ENCODE peak calls at places on chromosomes 6 and 20, in six cellular contexts. One of them, this sample, is unnamed.

GRCh38 chr6:53979468-53980067 is 131.7 kb upstream of the MLIP start:
- DNase-seq in IMR-90: peak
- DNase-seq in trophoblast cell: no peak
- DNase-seq in mesenchymal stem cell: peak
- DNase-seq in mesendoderm: peak
- DNase-seq in neuronal stem cell: peak
- DNase-seq in this sample: no peak

GRCh38 chr20:54351371-54352136 is 123.8 kb upstream of the DOK5 start:
- DNase-seq in neuronal stem cell: no peak
- DNase-seq in trophoblast cell: no peak
- DNase-seq in mesendoderm: no peak
- DNase-seq in mesenchymal stem cell: no peak
- DNase-seq in IMR-90: no peak
- DNase-seq in this sample: no peak

GRCh38 chr6:145036848-145037567 is 698.3 kb downstream of the EPM2A start:
- DNase-seq in IMR-90: peak
- DNase-seq in mesenchymal stem cell: peak
- DNase-seq in mesendoderm: no peak
- DNase-seq in neuronal stem cell: no peak
- DNase-seq in trophoblast cell: peak
- DNase-seq in this sample: no peak

GRCh38 chr6:15439410-15440022 is 193.6 kb downstream of the JARID2 start:
- DNase-seq in mesendoderm: peak
- DNase-seq in IMR-90: no peak
- DNase-seq in neuronal stem cell: peak
- DNase-seq in mesenchymal stem cell: peak
- DNase-seq in trophoblast cell: no peak
- DNase-seq in this sample: no peak

GRCh38 chr20:4563534-4563933 is 158.2 kb upstream of the PRND start:
- DNase-seq in mesendoderm: peak
- DNase-seq in neuronal stem cell: peak
- DNase-seq in mesenchymal stem cell: peak
- DNase-seq in IMR-90: peak
- DNase-seq in trophoblast cell: no peak
- DNase-seq in this sample: peak

GRCh38 chr6:137271245-137272183 is 52.3 kb upstream of the IFNGR1 start:
- DNase-seq in neuronal stem cell: peak
- DNase-seq in mesendoderm: peak
- DNase-seq in IMR-90: peak
- DNase-seq in mesenchymal stem cell: peak
- DNase-seq in trophoblast cell: peak
- DNase-seq in this sample: no peak

GRCh38 chr6:46051962-46052361 is 36.3 kb upstream of the CLIC5 start:
- DNase-seq in mesendoderm: no peak
- DNase-seq in neuronal stem cell: no peak
- DNase-seq in mesenchymal stem cell: peak
- DNase-seq in IMR-90: no peak
- DNase-seq in trophoblast cell: no peak
- DNase-seq in this sample: no peak

GRCh38 chr6:166112580-166112979 is 55.1 kb downstream of the TBXT start:
- DNase-seq in trophoblast cell: peak
- DNase-seq in IMR-90: peak
- DNase-seq in neuronal stem cell: no peak
- DNase-seq in mesendoderm: no peak
- DNase-seq in mesenchymal stem cell: peak
- DNase-seq in this sample: no peak

GRCh38 chr20:9955646-9956045 is 79.1 kb upstream of the ANKEF1 start:
- DNase-seq in trophoblast cell: no peak
- DNase-seq in neuronal stem cell: no peak
- DNase-seq in mesendoderm: no peak
- DNase-seq in mesenchymal stem cell: no peak
- DNase-seq in IMR-90: no peak
- DNase-seq in this sample: no peak

GRCh38 chr20:6184086-6184485 is 61.3 kb upstream of the FERMT1 start:
- DNase-seq in mesenchymal stem cell: no peak
- DNase-seq in trophoblast cell: no peak
- DNase-seq in mesendoderm: peak
- DNase-seq in IMR-90: no peak
- DNase-seq in neuronal stem cell: no peak
- DNase-seq in this sample: no peak

GRCh38 chr20:4794846-4795245 is 73.1 kb downstream of the PRND start:
- DNase-seq in IMR-90: no peak
- DNase-seq in mesenchymal stem cell: no peak
- DNase-seq in trophoblast cell: no peak
- DNase-seq in mesendoderm: no peak
- DNase-seq in neuronal stem cell: no peak
- DNase-seq in this sample: no peak

GRCh38 chr6:168397011-168397410 is 44.0 kb upstream of the SMOC2 start:
- DNase-seq in neuronal stem cell: no peak
- DNase-seq in trophoblast cell: no peak
- DNase-seq in mesenchymal stem cell: no peak
- DNase-seq in IMR-90: no peak
- DNase-seq in mesendoderm: no peak
- DNase-seq in this sample: no peak
- H3K4ac ChIP-seq in neuronal stem cell: no peak
- H3K4ac ChIP-seq in trophoblast cell: no peak
- H3K4ac ChIP-seq in mesenchymal stem cell: no peak
- H3K4ac ChIP-seq in IMR-90: no peak
- H3K4ac ChIP-seq in mesendoderm: no peak
- H3K4ac ChIP-seq in this sample: no peak

GRCh38 chr20:50193851-50194830 is 3.5 kb downstream of the CEBPB start:
- DNase-seq in mesendoderm: peak
- DNase-seq in trophoblast cell: peak
- DNase-seq in mesenchymal stem cell: peak
- DNase-seq in neuronal stem cell: no peak
- DNase-seq in IMR-90: peak
- DNase-seq in this sample: no peak
- H3K4ac ChIP-seq in mesendoderm: no peak
- H3K4ac ChIP-seq in trophoblast cell: peak
- H3K4ac ChIP-seq in mesenchymal stem cell: peak
- H3K4ac ChIP-seq in neuronal stem cell: no peak
- H3K4ac ChIP-seq in IMR-90: peak
- H3K4ac ChIP-seq in this sample: no peak

GRCh38 chr20:61626412-61626811 is 374.4 kb downstream of the CDH4 start:
- DNase-seq in mesenchymal stem cell: no peak
- DNase-seq in trophoblast cell: no peak
- DNase-seq in mesendoderm: no peak
- DNase-seq in IMR-90: no peak
- DNase-seq in neuronal stem cell: no peak
- DNase-seq in this sample: no peak
- H3K4ac ChIP-seq in mesenchymal stem cell: no peak
- H3K4ac ChIP-seq in trophoblast cell: no peak
- H3K4ac ChIP-seq in mesendoderm: no peak
- H3K4ac ChIP-seq in IMR-90: no peak
- H3K4ac ChIP-seq in neuronal stem cell: no peak
- H3K4ac ChIP-seq in this sample: no peak

GRCh38 chr20:38343107-38343797 is 3.0 kb upstream of the LBP start:
- DNase-seq in mesenchymal stem cell: peak
- DNase-seq in trophoblast cell: no peak
- DNase-seq in mesendoderm: no peak
- DNase-seq in IMR-90: peak
- DNase-seq in neuronal stem cell: no peak
- DNase-seq in this sample: no peak
- H3K4ac ChIP-seq in mesenchymal stem cell: no peak
- H3K4ac ChIP-seq in trophoblast cell: no peak
- H3K4ac ChIP-seq in mesendoderm: no peak
- H3K4ac ChIP-seq in IMR-90: peak
- H3K4ac ChIP-seq in neuronal stem cell: no peak
- H3K4ac ChIP-seq in this sample: no peak

GRCh38 chr20:62066983-62067433 is 1.3 kb upstream of the TAF4 start:
- DNase-seq in trophoblast cell: no peak
- DNase-seq in mesendoderm: peak
- DNase-seq in IMR-90: no peak
- DNase-seq in mesenchymal stem cell: no peak
- DNase-seq in neuronal stem cell: no peak
- DNase-seq in this sample: peak

GRCh38 chr20:62063981-62064787 is 1.5 kb downstream of the TAF4 start:
- DNase-seq in trophoblast cell: peak
- DNase-seq in neuronal stem cell: peak
- DNase-seq in mesenchymal stem cell: peak
- DNase-seq in IMR-90: no peak
- DNase-seq in mesendoderm: peak
- DNase-seq in this sample: peak

GRCh38 chr20:62066339-62066982 is 780 bp upstream of the TAF4 start:
- DNase-seq in neuronal stem cell: peak
- DNase-seq in mesendoderm: peak
- DNase-seq in IMR-90: no peak
- DNase-seq in trophoblast cell: peak
- DNase-seq in mesenchymal stem cell: peak
- DNase-seq in this sample: peak

GRCh38 chr20:62064788-62065668 is 653 bp downstream of the TAF4 start:
- DNase-seq in mesenchymal stem cell: no peak
- DNase-seq in neuronal stem cell: no peak
- DNase-seq in mesendoderm: no peak
- DNase-seq in trophoblast cell: no peak
- DNase-seq in IMR-90: no peak
- DNase-seq in this sample: no peak

DNA sequence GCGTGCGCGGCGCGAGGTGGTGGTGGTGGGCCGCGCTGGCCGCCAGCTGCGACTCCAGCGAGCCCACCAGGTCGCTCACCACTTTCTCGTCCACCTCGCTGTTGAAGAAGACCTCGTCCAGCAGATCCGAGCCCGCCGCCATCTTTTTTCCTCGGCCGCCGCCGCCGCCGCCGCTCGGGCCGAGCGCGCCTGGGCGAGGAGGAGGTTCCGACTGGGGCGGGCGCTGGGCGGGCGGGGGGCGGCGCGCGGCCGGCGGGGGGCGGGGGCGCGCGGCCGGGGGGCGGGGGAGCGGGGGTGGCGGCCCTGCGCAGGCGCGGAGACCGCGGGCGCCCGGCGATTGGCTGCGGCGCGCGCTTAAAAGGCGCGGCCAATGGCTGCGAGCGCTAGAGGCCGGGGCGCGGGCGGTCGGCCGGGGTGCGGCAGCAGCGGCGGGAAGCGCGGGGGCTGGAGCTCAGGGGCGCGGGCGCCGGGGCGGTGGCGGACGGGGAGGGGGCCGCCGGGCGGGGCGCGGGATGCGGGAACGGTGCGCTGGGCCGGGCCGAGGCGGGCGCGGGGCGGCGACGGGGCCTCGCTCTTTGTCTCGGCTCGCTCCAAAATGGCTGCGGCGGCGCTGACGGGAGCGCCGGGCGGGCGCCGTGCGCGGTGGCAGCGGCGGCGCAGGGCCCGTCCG is at the start of gene TAF4:
- DNase-seq in IMR-90: peak
- DNase-seq in mesendoderm: peak
- DNase-seq in neuronal stem cell: peak
- DNase-seq in trophoblast cell: peak
- DNase-seq in mesenchymal stem cell: peak
- DNase-seq in this sample: peak
- H3K4ac ChIP-seq in IMR-90: peak
- H3K4ac ChIP-seq in mesendoderm: peak
- H3K4ac ChIP-seq in neuronal stem cell: no peak
- H3K4ac ChIP-seq in trophoblast cell: peak
- H3K4ac ChIP-seq in mesenchymal stem cell: peak
- H3K4ac ChIP-seq in this sample: no peak

GRCh38 chr6:37074053-37074827 is 68.8 kb downstream of the FGD2 start:
- DNase-seq in IMR-90: peak
- DNase-seq in trophoblast cell: no peak
- DNase-seq in neuronal stem cell: no peak
- DNase-seq in mesenchymal stem cell: peak
- DNase-seq in mesendoderm: no peak
- DNase-seq in this sample: no peak

GRCh38 chr6:37082390-37082789 is 76.9 kb downstream of the FGD2 start:
- DNase-seq in mesenchymal stem cell: no peak
- DNase-seq in neuronal stem cell: no peak
- DNase-seq in trophoblast cell: no peak
- DNase-seq in mesendoderm: no peak
- DNase-seq in IMR-90: no peak
- DNase-seq in this sample: no peak

GRCh38 chr6:37081042-37081607 is 75.7 kb downstream of the FGD2 start:
- DNase-seq in mesendoderm: no peak
- DNase-seq in mesenchymal stem cell: no peak
- DNase-seq in IMR-90: no peak
- DNase-seq in trophoblast cell: no peak
- DNase-seq in neuronal stem cell: no peak
- DNase-seq in this sample: no peak

GRCh38 chr6:37078814-37079213 is 73.4 kb downstream of the FGD2 start:
- DNase-seq in trophoblast cell: no peak
- DNase-seq in IMR-90: no peak
- DNase-seq in mesendoderm: no peak
- DNase-seq in neuronal stem cell: no peak
- DNase-seq in mesenchymal stem cell: no peak
- DNase-seq in this sample: no peak

GRCh38 chr6:37077459-37078296 is 72.2 kb downstream of the FGD2 start:
- DNase-seq in trophoblast cell: no peak
- DNase-seq in IMR-90: peak
- DNase-seq in mesendoderm: peak
- DNase-seq in neuronal stem cell: no peak
- DNase-seq in mesenchymal stem cell: peak
- DNase-seq in this sample: peak
- H3K4ac ChIP-seq in trophoblast cell: no peak
- H3K4ac ChIP-seq in IMR-90: peak
- H3K4ac ChIP-seq in mesendoderm: no peak
- H3K4ac ChIP-seq in neuronal stem cell: no peak
- H3K4ac ChIP-seq in mesenchymal stem cell: no peak
- H3K4ac ChIP-seq in this sample: no peak